ENCODE peak calls at places on chromosome 20, in five cellular contexts. P, Z, E, R and S are unnamed samples.

GRCh38 chr20:59580991-59581401 is 23.3 kb upstream of the PHACTR3 start:
- DNase-seq in P (no peak), Z (no peak), E (no peak), R (no peak), S (no peak)

GRCh38 chr20:21529863-21530262 is 16.0 kb upstream of the NKX2-2 start:
- DNase-seq in P (no peak), Z (no peak), E (no peak), R (no peak), S (no peak)

GRCh38 chr20:45798935-45799642 is 7.3 kb downstream of the DNTTIP1 start:
- DNase-seq in P (peak), Z (peak), E (no peak), R (peak), S (peak)

GRCh38 chr20:23167436-23167835 is 81.3 kb upstream of the CD93 start:
- DNase-seq in P (no peak), Z (peak), E (no peak), R (no peak), S (peak)

GRCh38 chr20:57400821-57401564 is 9.8 kb downstream of the RBM38 start:
- DNase-seq in P (no peak), Z (no peak), E (no peak), R (no peak), S (no peak)

GRCh38 chr20:25984933-25985332 is 288.3 kb upstream of the ZNF337 start:
- DNase-seq in P (no peak), Z (peak), E (peak), R (peak), S (peak)

GRCh38 chr20:50380697-50381040 is 129.5 kb upstream of the PTPN1 start:
- DNase-seq in P (peak), Z (peak), E (no peak), R (no peak), S (peak)

GRCh38 chr20:57467742-57468141 is 57.2 kb downstream of the CTCFL start:
- DNase-seq in P (no peak), Z (no peak), E (no peak), R (no peak), S (no peak)

GRCh38 chr20:10536531-10536930 is 101.4 kb downstream of the SLX4IP start:
- DNase-seq in P (no peak), Z (peak), E (no peak), R (no peak), S (peak)

GRCh38 chr20:60371456-60371855 is 413.2 kb downstream of the CDH26 start:
- DNase-seq in P (no peak), Z (no peak), E (no peak), R (no peak), S (no peak)

GRCh38 chr20:24773751-24774201 is 175.3 kb upstream of the CST7 start:
- DNase-seq in P (peak), Z (peak), E (no peak), R (no peak), S (peak)

GRCh38 chr20:19785173-19785799 is 27.2 kb downstream of the RIN2 start:
- DNase-seq in P (peak), Z (peak), E (no peak), R (no peak), S (peak)

GRCh38 chr20:20939006-20939405 is 167.2 kb downstream of the LINC00237 start:
- DNase-seq in P (no peak), Z (no peak), E (no peak), R (no peak), S (no peak)

GRCh38 chr20:16476032-16476431 is 97.2 kb downstream of the KIF16B start:
- DNase-seq in P (peak), Z (peak), E (no peak), R (peak), S (peak)

GRCh38 chr20:25233016-25233772 is 14.7 kb upstream of the PYGB start:
- DNase-seq in P (peak), Z (peak), E (peak), R (no peak), S (peak)

GRCh38 chr20:20827992-20828597 is 115.7 kb upstream of the RALGAPA2 start:
- DNase-seq in P (no peak), Z (no peak), E (no peak), R (no peak), S (no peak)

GRCh38 chr20:38187512-38187911 is 22.4 kb upstream of the TGM2 start:
- DNase-seq in P (no peak), Z (no peak), E (no peak), R (no peak), S (peak)

GRCh38 chr20:46286380-46286779 is 21.9 kb downstream of the CDH22 start:
- DNase-seq in P (no peak), Z (no peak), E (no peak), R (no peak), S (no peak)

GRCh38 chr20:10369723-10370090 is 64.3 kb downstream of the MKKS start:
- DNase-seq in P (no peak), Z (peak), E (no peak), R (no peak), S (peak)

GRCh38 chr20:40192529-40192928 is 496.5 kb downstream of the MAFB start:
- DNase-seq in P (no peak), Z (no peak), E (no peak), R (no peak), S (no peak)

GRCh38 chr20:22288957-22289356 is 295.4 kb downstream of the FOXA2 start:
- DNase-seq in P (peak), Z (no peak), E (no peak), R (no peak), S (no peak)

GRCh38 chr20:40192083-40192482 is 497.0 kb downstream of the MAFB start:
- DNase-seq in P (no peak), Z (no peak), E (no peak), R (no peak), S (no peak)

GRCh38 chr20:21229163-21229562 is 74.0 kb upstream of the XRN2 start:
- DNase-seq in P (no peak), Z (no peak), E (no peak), R (no peak), S (peak)

GRCh38 chr20:51560550-51561307 is 18.2 kb upstream of the NFATC2 start:
- DNase-seq in P (no peak), Z (no peak), E (no peak), R (no peak), S (no peak)

GRCh38 chr20:15889073-15889923 is 684.0 kb downstream of the KIF16B start:
- DNase-seq in P (no peak), Z (no peak), E (no peak), R (no peak), S (no peak)

GRCh38 chr20:32902456-32903420 is 44.0 kb downstream of the EFCAB8 start:
- DNase-seq in P (peak), Z (peak), E (peak), R (peak), S (peak)

GRCh38 chr20:13515291-13515690 is 123.4 kb downstream of the TASP1 start:
- DNase-seq in P (no peak), Z (no peak), E (no peak), R (no peak), S (peak)

GRCh38 chr20:39532205-39532604 is 570.1 kb downstream of the DHX35 start:
- DNase-seq in P (peak), Z (no peak), E (no peak), R (no peak), S (no peak)

GRCh38 chr20:56993020-56993419 is 273.4 kb downstream of the BMP7 start:
- DNase-seq in P (no peak), Z (no peak), E (no peak), R (no peak), S (no peak)

GRCh38 chr20:19867940-19868371 is 109.9 kb downstream of the RIN2 start:
- DNase-seq in P (no peak), Z (no peak), E (peak), R (no peak), S (no peak)

GRCh38 chr20:5806457-5807263 is 56.5 kb downstream of the SHLD1 start:
- DNase-seq in P (no peak), Z (no peak), E (no peak), R (no peak), S (peak)
- TF ChIP-seq CTCF in P (peak), Z (peak), E (peak), R (no peak), S (peak)

DNA sequence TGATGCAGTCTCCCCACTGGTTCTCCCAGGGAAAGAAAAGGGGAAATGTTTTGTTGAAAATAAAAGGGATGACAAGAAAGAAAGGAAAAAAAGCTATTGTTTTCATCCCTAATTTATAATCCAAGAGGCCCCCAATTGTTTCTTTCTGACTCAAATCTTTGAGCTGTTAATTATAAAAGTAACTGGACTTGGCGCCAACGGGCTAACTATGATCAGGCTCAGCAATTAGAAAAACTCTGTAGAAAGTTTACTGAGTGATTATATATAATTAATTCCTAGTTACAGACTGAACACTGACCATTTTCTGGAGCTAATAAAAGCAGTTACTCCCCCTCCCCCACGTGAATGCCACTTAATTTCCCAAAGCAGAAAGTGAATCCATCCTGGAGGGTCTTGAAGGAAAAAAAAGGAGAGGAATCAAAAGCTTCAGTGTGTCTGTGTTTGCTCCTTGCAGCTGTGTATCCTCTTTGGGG is 3.2 kb downstream of the ZMYND8 start:
- DNase-seq in P (no peak), Z (no peak), E (no peak), R (no peak), S (no peak)
- H3K4me3 ChIP-seq in P (peak), Z (peak), E (peak), R (peak), S (peak)

GRCh38 chr20:2663364-2663886 is 591 bp downstream of the IDH3B start:
- DNase-seq in P (no peak), Z (no peak), E (no peak), R (no peak), S (no peak)

GRCh38 chr20:2659547-2659946 is 4.5 kb downstream of the IDH3B start:
- DNase-seq in P (no peak), Z (no peak), E (no peak), R (no peak), S (no peak)

GRCh38 chr20:2658414-2659354 is 5.3 kb downstream of the IDH3B start:
- DNase-seq in P (no peak), Z (no peak), E (no peak), R (peak), S (peak)

DNA sequence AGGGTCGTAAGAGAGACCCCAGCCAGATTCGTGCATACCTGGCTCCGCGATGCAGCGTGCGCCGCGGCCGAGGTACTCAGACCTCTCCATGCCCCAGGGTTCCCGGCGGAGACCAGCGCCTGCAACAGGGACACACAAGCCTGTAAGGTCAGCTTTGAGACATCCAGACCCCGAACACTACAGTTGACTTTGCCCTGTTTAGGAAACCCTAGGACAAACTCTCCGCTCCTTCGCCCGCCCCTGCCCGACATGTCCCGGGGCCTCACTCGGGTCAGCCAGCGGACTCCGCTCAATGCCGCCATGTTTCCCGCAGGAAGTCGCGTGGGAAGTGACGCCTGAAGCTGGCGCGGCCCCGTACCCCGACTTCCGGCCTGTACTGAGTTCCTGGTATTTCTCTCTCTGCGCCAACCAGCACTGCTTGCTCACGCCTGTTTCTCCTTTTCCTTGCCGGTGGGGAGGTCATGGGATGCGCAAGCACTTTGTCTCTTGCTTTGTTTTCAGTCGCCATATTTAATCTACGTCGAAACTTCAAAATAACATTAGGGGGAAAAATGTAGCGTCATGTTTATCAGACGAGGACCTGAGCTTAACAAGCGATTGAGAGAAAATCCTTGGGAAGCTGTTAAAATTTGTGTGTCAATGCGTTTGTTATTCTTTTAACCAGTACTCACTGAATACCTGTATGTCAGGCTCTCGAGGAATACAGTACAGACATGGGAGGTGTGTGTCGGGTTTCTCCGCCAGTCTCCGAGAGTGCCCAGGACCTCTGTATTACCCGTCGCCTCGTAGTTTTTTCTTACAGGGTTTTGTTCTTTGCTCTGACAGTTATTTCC is at the start of gene IDH3B:
- DNase-seq in P (peak), Z (peak), E (peak), R (peak), S (peak)
- TF ChIP-seq CTCF in P (no peak), Z (no peak), E (no peak), R (no peak), S (no peak)

GRCh38 chr20:36833275-36834020 is 42.5 kb upstream of the TLDC2 start:
- DNase-seq in P (no peak), Z (no peak), E (no peak), R (no peak), S (peak)

GRCh38 chr20:36835453-36836198 is 40.3 kb upstream of the TLDC2 start:
- DNase-seq in P (peak), Z (peak), E (peak), R (peak), S (peak)

GRCh38 chr20:36832791-36833190 is 43.1 kb upstream of the TLDC2 start:
- DNase-seq in P (no peak), Z (no peak), E (no peak), R (no peak), S (no peak)

GRCh38 chr20:36836591-36837329 is 39.2 kb upstream of the TLDC2 start:
- DNase-seq in P (no peak), Z (peak), E (no peak), R (peak), S (peak)

GRCh38 chr20:36835025-36835424 is 40.9 kb upstream of the TLDC2 start:
- DNase-seq in P (no peak), Z (no peak), E (no peak), R (no peak), S (no peak)
- H3K4me3 ChIP-seq in P (no peak), Z (no peak), E (peak), R (no peak), S (no peak)

GRCh38 chr20:1119128-1119505 is 715 bp downstream of the PSMF1 start:
- DNase-seq in P (no peak), Z (no peak), E (no peak), R (no peak), S (no peak)

GRCh38 chr20:1118004-1118335 is 432 bp upstream of the PSMF1 start:
- DNase-seq in P (no peak), Z (no peak), E (no peak), R (no peak), S (no peak)

GRCh38 chr20:1121439-1121838 is 3.0 kb downstream of the PSMF1 start:
- DNase-seq in P (no peak), Z (no peak), E (no peak), R (peak), S (no peak)

GRCh38 chr20:1119524-1119923 is 1.1 kb downstream of the PSMF1 start:
- DNase-seq in P (no peak), Z (no peak), E (no peak), R (no peak), S (no peak)

GRCh38 chr20:1118336-1119127 is at the start of gene PSMF1:
- DNase-seq in P (peak), Z (peak), E (peak), R (peak), S (peak)
- TF ChIP-seq CTCF in P (no peak), Z (no peak), E (peak), R (peak), S (no peak)

GRCh38 chr20:17946040-17946439 is 22.6 kb downstream of the SNX5 start:
- DNase-seq in P (no peak), Z (no peak), E (no peak), R (no peak), S (no peak)
- H3K4me3 ChIP-seq in P (no peak), Z (no peak), E (no peak), R (no peak), S (no peak)

GRCh38 chr20:55415567-55416142 is 589.7 kb downstream of the CBLN4 start:
- DNase-seq in P (peak), Z (no peak), E (no peak), R (no peak), S (peak)
- TF ChIP-seq CTCF in P (peak), Z (no peak), E (peak), R (no peak), S (peak)

DNA sequence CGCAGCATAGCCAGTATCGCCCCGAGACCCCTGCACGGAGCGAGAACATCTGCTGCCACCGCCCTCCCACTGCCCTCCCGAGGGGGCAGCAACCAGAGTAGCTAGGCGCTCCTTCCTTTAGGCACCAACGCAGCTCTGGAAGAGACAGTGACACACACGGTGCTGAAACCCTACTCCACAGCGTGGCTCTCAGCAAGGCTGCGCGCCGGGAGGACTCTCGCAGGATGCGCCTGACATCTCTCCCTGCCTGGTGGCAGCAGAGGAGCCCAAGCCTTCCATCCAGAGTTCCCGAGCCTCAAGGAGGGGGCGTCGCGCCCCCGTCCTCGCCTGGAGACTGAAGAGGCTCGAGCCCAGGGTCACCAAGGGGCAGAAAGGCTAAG is 2.1 kb downstream of the TAF4 start:
- DNase-seq in P (no peak), Z (peak), E (no peak), R (no peak), S (peak)
- H3K4me3 ChIP-seq in P (no peak), Z (peak), E (peak), R (no peak), S (peak)

GRCh38 chr20:9353180-9353915 is 161.0 kb upstream of the LAMP5 start:
- DNase-seq in P (no peak), Z (no peak), E (peak), R (no peak), S (peak)
- TF ChIP-seq CTCF in P (peak), Z (peak), E (peak), R (no peak), S (peak)

GRCh38 chr20:63970714-63971431 is 1.1 kb upstream of the ZNF512B start:
- DNase-seq in P (no peak), Z (no peak), E (no peak), R (no peak), S (no peak)
- H3K4me3 ChIP-seq in P (no peak), Z (no peak), E (no peak), R (no peak), S (no peak)